ENCODE peak calls at places on chromosomes 1 and 21, in six cellular contexts. N is Panc1, H is H1, R is kidney epithelial cell, O is IMR-90, Z is lung. M is an unnamed sample.

GRCh38 chr1:230898144-230898543 is 29.8 kb upstream of the C1orf198 start:
- DNase-seq in H (no peak), O (no peak), R (no peak), N (no peak), Z (no peak), M (no peak)

GRCh38 chr1:69524010-69524409 is 43.7 kb upstream of the LRRC7 start:
- DNase-seq in R (no peak), Z (no peak), N (no peak), O (peak), H (no peak), M (no peak)

GRCh38 chr21:19853709-19854575 is 1144.3 kb upstream of the NCAM2 start:
- DNase-seq in R (no peak), O (no peak), Z (no peak), N (no peak), H (peak), M (no peak)

GRCh38 chr1:219160942-219161341 is 12.7 kb upstream of the LYPLAL1 start:
- DNase-seq in Z (no peak), O (no peak), H (no peak), R (no peak), N (no peak), M (no peak)

GRCh38 chr1:152107984-152108898 is 7.0 kb downstream of the TCHH start:
- DNase-seq in R (no peak), H (no peak), N (no peak), Z (no peak), O (peak), M (peak)

GRCh38 chr1:170864238-170864637 is 71.1 kb upstream of the MROH9 start:
- DNase-seq in O (peak), Z (no peak), R (no peak), H (no peak), N (no peak), M (peak)

GRCh38 chr1:90393025-90393424 is 324.1 kb downstream of the BARHL2 start:
- DNase-seq in O (peak), N (no peak), H (no peak), Z (no peak), R (no peak), M (no peak)

GRCh38 chr1:84377480-84378095 is 20.7 kb upstream of the DNASE2B start:
- DNase-seq in O (peak), N (no peak), H (no peak), R (peak), Z (no peak), M (no peak)

GRCh38 chr1:168506204-168506819 is 37.5 kb downstream of the XCL2 start:
- DNase-seq in Z (no peak), H (no peak), R (peak), N (peak), O (peak), M (no peak)

GRCh38 chr1:26239936-26240335 is 5.9 kb downstream of the CEP85 start:
- DNase-seq in O (peak), H (no peak), Z (no peak), R (no peak), N (no peak), M (no peak)

GRCh38 chr1:27928216-27928954 is 6.4 kb upstream of the SMPDL3B start:
- DNase-seq in R (no peak), Z (no peak), H (no peak), O (no peak), N (no peak), M (no peak)

GRCh38 chr1:84606977-84607376 is 32.7 kb upstream of the CTBS start:
- DNase-seq in Z (no peak), H (no peak), R (no peak), N (no peak), O (no peak), M (no peak)

GRCh38 chr1:89563957-89564604 is 39.5 kb downstream of the LRRC8B start:
- DNase-seq in R (no peak), O (no peak), N (no peak), Z (no peak), H (no peak), M (no peak)

DNA sequence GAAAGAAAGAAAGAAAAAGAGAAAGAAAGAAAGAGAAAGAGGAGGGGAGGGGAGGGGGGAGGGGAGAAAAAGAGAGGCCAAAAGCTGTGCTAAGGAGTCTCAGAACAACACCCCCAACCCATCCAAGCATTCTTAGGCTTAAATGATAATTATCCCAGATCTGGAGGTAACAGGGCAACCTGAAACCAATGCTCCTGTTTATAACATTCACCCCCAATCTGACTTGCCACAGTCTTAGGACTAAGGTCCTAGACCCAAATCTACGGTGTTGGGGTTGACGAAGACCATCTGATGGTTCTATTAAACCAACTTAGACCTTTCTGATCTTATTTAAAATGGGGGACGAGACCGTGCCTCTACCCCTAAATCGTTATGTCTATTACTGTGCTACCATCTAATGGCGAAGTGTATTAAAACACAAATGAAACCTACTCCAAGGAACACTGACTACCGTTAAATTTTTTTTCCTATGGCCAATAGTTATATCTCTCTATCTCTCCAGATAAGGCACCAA is 119.3 kb upstream of the CDC42BPA start:
- DNase-seq in H (no peak), Z (no peak), O (peak), N (peak), R (no peak), M (no peak)
- TF ChIP-seq CTCF in H (peak), Z (no peak), O (peak), N (peak), R (peak), M (no peak)

GRCh38 chr1:185239861-185240260 is 77.2 kb downstream of the IVNS1ABP start:
- DNase-seq in Z (no peak), R (no peak), H (no peak), O (no peak), N (no peak), M (no peak)

GRCh38 chr1:185232874-185233273 is 75.9 kb downstream of the SWT1 start:
- DNase-seq in N (no peak), Z (no peak), R (no peak), O (no peak), H (no peak), M (no peak)

GRCh38 chr1:185241127-185241526 is 75.9 kb downstream of the IVNS1ABP start:
- DNase-seq in H (no peak), Z (no peak), O (no peak), N (no peak), R (no peak), M (no peak)

GRCh38 chr1:185244015-185244747 is 72.9 kb downstream of the IVNS1ABP start:
- DNase-seq in O (peak), H (no peak), N (no peak), Z (no peak), R (peak), M (no peak)

DNA sequence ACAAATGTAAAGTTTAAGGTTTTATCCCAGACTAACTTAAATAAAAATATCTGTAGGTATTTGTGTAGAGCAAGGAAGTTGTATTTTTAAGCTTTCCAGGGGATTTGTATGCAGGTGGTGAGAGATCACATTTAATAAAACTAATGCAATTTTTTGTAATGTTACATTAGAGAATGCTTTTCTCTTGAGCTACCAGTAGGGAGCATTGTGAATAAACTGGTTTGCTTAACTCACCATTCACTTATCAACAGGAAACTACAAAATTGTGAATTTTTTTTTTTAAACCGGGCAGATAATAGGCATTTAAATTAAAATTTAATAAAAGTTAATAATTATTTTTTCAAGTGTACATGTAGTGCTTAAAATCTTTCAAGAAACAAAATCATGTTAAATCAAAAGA is 78.6 kb downstream of the IVNS1ABP start:
- DNase-seq in N (no peak), Z (no peak), H (no peak), O (peak), R (no peak), M (no peak)
- TF ChIP-seq CTCF in N (peak), Z (peak), H (no peak), O (peak), R (peak), M (no peak)

DNA sequence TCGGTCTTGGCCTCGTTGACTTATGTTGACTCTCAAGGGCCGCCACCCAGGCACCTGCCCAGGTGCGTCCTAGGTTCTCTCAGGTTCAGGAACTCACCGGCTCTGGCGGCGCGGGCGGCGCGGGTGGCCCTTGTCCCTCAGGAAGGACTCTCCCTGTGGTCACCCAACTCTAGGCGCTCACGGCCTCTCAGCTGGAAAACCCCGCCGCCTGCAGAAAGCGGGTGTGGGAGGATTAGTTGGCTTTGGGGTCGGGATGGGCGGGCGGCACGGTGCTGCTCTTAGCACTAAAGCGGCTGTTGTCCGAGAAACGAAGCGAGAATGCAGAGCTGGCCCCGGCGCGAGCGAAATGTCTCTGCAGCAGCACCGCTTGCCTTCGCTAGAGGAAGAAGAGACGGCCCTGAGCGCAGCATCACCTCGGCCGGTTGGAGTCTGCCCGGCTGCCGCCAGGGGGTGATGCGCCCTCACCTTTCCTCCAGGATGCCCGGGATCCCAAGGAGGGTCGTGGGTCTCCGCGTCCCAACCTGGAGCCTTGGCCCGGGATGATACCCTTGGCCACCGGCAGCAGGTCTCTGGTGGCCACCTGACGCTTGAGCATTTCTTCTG is 8.1 kb upstream of the TADA1 start:
- DNase-seq in Z (peak), N (no peak), H (peak), R (no peak), O (peak), M (peak)
- TF ChIP-seq CTCF in Z (no peak), N (peak), H (peak), R (peak), O (peak), M (peak)

GRCh38 chr1:198751741-198752140 is 112.9 kb downstream of the PTPRC start:
- DNase-seq in R (no peak), Z (no peak), H (no peak), O (no peak), N (no peak), M (no peak)

GRCh38 chr1:198754670-198755069 is 115.8 kb downstream of the PTPRC start:
- DNase-seq in N (no peak), O (no peak), H (no peak), R (no peak), Z (no peak), M (no peak)

GRCh38 chr1:198761859-198762616 is 123.2 kb downstream of the PTPRC start:
- DNase-seq in H (no peak), Z (no peak), O (no peak), R (no peak), N (no peak), M (no peak)

GRCh38 chr1:198755715-198756114 is 116.9 kb downstream of the PTPRC start:
- DNase-seq in N (no peak), H (no peak), O (no peak), R (no peak), Z (no peak), M (no peak)

DNA sequence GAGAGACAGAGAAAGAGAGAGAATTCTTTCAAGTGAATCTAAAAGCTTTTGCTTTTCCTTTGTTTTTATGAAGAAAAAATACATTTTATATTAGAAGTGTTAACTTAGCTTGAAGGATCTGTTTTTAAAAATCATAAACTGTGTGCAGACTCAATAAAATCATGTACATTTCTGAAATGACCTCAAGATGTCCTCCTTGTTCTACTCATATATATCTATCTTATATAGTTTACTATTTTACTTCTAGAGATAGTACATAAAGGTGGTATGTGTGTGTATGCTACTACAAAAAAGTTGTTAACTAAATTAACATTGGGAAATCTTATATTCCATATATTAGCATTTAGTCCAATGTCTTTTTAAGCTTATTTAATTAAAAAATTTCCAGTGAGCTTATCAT is 117.6 kb downstream of the PTPRC start:
- DNase-seq in H (no peak), N (no peak), R (no peak), Z (no peak), O (peak), M (no peak)
- TF ChIP-seq CTCF in H (no peak), N (no peak), R (peak), Z (no peak), O (peak), M (peak)

DNA sequence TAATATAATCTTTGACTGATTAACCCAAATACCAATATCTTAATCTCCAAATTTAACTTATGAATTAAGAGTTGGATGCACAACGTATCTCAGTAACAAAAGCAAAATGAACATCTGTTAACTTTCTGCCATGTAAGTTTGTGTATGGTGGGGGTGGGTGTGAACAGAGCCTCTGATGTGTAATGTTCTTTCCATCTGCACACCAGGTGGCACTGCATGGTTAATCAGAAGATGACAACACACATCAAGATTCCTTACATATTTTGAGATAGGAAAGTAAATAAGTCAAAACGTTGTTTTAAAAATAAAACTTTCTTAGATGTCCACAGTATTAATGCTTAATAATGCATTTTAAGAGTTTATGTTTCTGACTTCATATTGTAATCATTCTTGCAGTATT is 251.9 kb downstream of the DPYD start:
- DNase-seq in O (peak), H (no peak), N (peak), Z (no peak), R (no peak), M (no peak)
- TF ChIP-seq CTCF in O (peak), H (no peak), N (peak), Z (no peak), R (peak), M (no peak)

DNA sequence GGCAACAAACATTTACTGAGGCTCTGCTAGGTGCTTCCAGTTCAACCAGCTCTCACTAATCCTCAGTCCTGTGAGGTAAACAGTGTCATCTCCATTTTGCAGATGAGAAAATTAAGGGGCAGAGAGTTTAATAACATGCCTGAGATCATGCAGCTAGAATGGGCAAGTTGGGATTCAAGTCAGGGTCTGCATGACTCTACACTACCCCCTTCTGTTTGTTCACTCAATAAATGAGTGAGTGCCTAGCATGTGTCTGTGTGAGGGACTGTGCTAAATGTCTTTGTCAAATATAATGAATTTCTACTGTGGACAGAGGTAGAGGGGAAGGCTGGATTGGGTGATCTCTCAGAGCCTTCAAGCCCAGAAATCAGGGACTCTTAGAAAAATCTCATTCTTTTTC is 4.5 kb downstream of the PEF1 start:
- DNase-seq in H (no peak), N (no peak), O (no peak), R (no peak), Z (no peak), M (no peak)
- TF ChIP-seq CTCF in H (no peak), N (peak), O (no peak), R (no peak), Z (no peak), M (no peak)

M was measured in testis.